ENCODE peak calls at places on chromosome 13, in five cellular contexts. One of them, this sample, is unnamed.

GRCh38 chr13:110136660-110137585 is 170.0 kb downstream of the COL4A1 start:
- DNase-seq in lower lobe of right lung: no peak
- DNase-seq in GM12878: no peak
- DNase-seq in vagina: no peak
- DNase-seq in colonic mucosa: no peak
- DNase-seq in this sample: no peak

GRCh38 chr13:30720470-30720869 is 14.9 kb upstream of the ALOX5AP start:
- DNase-seq in colonic mucosa: no peak
- DNase-seq in vagina: no peak
- DNase-seq in lower lobe of right lung: no peak
- DNase-seq in GM12878: peak
- DNase-seq in this sample: no peak

GRCh38 chr13:96771501-96772367 is 222.5 kb downstream of the OXGR1 start:
- DNase-seq in vagina: no peak
- DNase-seq in GM12878: no peak
- DNase-seq in colonic mucosa: no peak
- DNase-seq in lower lobe of right lung: peak
- DNase-seq in this sample: no peak

GRCh38 chr13:111114362-111115050 is 604 bp upstream of the ARHGEF7 start:
- DNase-seq in vagina: no peak
- DNase-seq in colonic mucosa: no peak
- DNase-seq in lower lobe of right lung: no peak
- DNase-seq in GM12878: no peak
- DNase-seq in this sample: no peak

GRCh38 chr13:22357132-22357531 is 686.3 kb downstream of the FGF9 start:
- DNase-seq in lower lobe of right lung: no peak
- DNase-seq in GM12878: no peak
- DNase-seq in vagina: no peak
- DNase-seq in colonic mucosa: no peak
- DNase-seq in this sample: no peak

GRCh38 chr13:97067342-97067895 is 73.1 kb upstream of the OXGR1 start:
- DNase-seq in vagina: no peak
- DNase-seq in GM12878: no peak
- DNase-seq in colonic mucosa: no peak
- DNase-seq in lower lobe of right lung: no peak
- DNase-seq in this sample: no peak

GRCh38 chr13:65855276-65855675 is 1374.9 kb downstream of the PCDH9 start:
- DNase-seq in vagina: no peak
- DNase-seq in GM12878: no peak
- DNase-seq in lower lobe of right lung: no peak
- DNase-seq in colonic mucosa: no peak
- DNase-seq in this sample: no peak

GRCh38 chr13:36919833-36920611 is at the start of gene SMAD9:
- DNase-seq in colonic mucosa: peak
- DNase-seq in vagina: no peak
- DNase-seq in lower lobe of right lung: peak
- DNase-seq in GM12878: no peak
- DNase-seq in this sample: no peak

GRCh38 chr13:70817571-70817970 is 709.3 kb upstream of the KLHL1 start:
- DNase-seq in colonic mucosa: no peak
- DNase-seq in lower lobe of right lung: no peak
- DNase-seq in GM12878: no peak
- DNase-seq in vagina: no peak
- DNase-seq in this sample: no peak

DNA sequence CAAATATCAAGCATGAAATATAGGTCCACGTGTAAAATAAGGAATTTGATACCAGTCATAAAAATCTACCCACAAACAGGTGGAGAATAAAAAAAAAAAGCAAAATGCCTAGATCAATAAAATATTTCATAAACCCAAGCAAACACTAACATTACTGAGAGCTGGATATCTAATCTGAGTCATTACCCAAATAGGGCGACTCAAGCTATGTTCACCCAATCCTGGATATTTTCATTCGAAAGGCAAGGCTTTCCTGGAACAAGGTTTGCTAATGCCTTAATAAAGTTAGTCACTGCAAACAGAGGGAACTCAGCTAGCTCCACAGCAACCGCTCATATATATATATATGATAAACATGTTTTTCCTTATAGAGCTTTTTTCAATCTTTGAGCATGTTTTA is 33.5 kb upstream of the TM9SF2 start:
- DNase-seq in lower lobe of right lung: no peak
- DNase-seq in colonic mucosa: no peak
- DNase-seq in GM12878: no peak
- DNase-seq in vagina: no peak
- DNase-seq in this sample: no peak
- TF ChIP-seq CTCF in lower lobe of right lung: no peak
- TF ChIP-seq CTCF in colonic mucosa: no peak
- TF ChIP-seq CTCF in GM12878: no peak
- TF ChIP-seq CTCF in vagina: no peak
- TF ChIP-seq CTCF in this sample: no peak

GRCh38 chr13:46180393-46180792 is 1.6 kb downstream of the LCP1 start:
- DNase-seq in vagina: no peak
- DNase-seq in lower lobe of right lung: no peak
- DNase-seq in colonic mucosa: no peak
- DNase-seq in GM12878: no peak
- DNase-seq in this sample: no peak

GRCh38 chr13:46178143-46178542 is 3.8 kb downstream of the LCP1 start:
- DNase-seq in lower lobe of right lung: no peak
- DNase-seq in colonic mucosa: no peak
- DNase-seq in GM12878: no peak
- DNase-seq in vagina: no peak
- DNase-seq in this sample: no peak

GRCh38 chr13:46176756-46177155 is 5.2 kb downstream of the LCP1 start:
- DNase-seq in vagina: no peak
- DNase-seq in lower lobe of right lung: no peak
- DNase-seq in GM12878: peak
- DNase-seq in colonic mucosa: no peak
- DNase-seq in this sample: no peak

GRCh38 chr13:46179576-46180368 is 2.2 kb downstream of the LCP1 start:
- DNase-seq in lower lobe of right lung: peak
- DNase-seq in colonic mucosa: peak
- DNase-seq in vagina: no peak
- DNase-seq in GM12878: no peak
- DNase-seq in this sample: no peak

DNA sequence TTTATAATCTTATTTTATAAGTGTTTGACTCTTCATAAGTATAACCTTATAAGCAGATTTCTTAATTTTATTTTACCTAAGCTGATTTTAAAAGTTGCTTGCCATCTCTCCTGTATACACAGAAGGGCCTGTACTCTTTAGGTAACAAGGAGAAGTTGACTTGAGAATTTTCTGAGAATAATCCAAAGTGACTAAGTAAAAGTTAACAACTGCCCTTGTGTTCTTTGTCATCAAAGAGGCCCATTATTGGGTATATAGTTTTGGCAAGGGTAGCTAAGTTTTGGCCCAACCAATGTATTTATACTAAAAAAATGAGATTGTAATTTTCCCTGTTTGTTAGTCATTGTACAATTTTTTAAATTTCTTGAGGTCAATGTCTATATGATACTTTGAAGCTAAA is 3.2 kb downstream of the LCP1 start:
- DNase-seq in colonic mucosa: no peak
- DNase-seq in vagina: no peak
- DNase-seq in lower lobe of right lung: no peak
- DNase-seq in GM12878: no peak
- DNase-seq in this sample: no peak
- H3K4me3 ChIP-seq in colonic mucosa: no peak
- H3K4me3 ChIP-seq in vagina: no peak
- H3K4me3 ChIP-seq in lower lobe of right lung: peak
- H3K4me3 ChIP-seq in GM12878: peak
- H3K4me3 ChIP-seq in this sample: no peak

GRCh38 chr13:101155920-101156319 is 260.4 kb downstream of the NALCN start:
- DNase-seq in colonic mucosa: no peak
- DNase-seq in lower lobe of right lung: no peak
- DNase-seq in GM12878: no peak
- DNase-seq in vagina: no peak
- DNase-seq in this sample: no peak
- TF ChIP-seq CTCF in colonic mucosa: no peak
- TF ChIP-seq CTCF in lower lobe of right lung: peak
- TF ChIP-seq CTCF in GM12878: peak
- TF ChIP-seq CTCF in vagina: no peak
- TF ChIP-seq CTCF in this sample: no peak

DNA sequence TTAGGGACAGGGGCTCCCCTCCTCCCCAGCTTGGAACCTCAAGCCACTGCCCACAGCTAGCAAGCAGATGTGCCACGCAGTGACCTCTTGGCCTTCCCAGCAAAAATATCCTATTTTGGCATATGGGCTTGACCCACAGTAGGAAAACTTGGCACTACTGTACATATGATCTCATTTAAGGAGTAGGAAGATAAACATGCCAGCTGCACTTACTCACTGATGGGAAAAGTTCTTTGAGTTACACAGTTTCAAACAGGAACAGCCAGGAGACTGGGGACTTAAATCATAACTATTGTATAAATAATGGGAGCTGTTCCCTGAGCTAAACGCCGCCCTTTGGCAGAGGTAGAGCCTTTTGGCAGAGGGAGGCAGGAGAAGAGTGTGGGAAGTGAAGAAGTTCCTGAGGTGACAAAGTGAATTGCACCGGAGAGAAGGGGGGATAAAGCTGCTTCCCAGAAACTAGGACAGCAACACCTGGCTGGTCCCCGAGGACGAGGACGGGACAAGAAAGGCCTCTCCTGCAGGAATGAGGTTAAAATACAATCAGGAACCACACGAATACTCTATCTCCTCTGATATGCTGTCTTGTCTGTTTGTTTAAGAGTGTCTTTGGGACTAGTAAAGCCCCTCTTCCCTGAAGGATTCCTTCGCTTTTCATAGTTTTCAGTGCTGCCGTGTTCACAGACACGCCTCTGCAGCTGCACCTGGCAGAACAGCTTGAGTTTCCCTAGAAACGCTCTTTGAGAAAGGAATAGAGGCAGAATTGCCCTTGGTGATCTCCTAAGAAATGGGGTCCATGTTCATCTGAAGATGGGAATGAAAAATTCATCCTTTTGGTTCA is 5.9 kb downstream of the SACS start:
- DNase-seq in lower lobe of right lung: no peak
- DNase-seq in GM12878: no peak
- DNase-seq in vagina: no peak
- DNase-seq in colonic mucosa: no peak
- DNase-seq in this sample: peak
- H3K4me3 ChIP-seq in lower lobe of right lung: no peak
- H3K4me3 ChIP-seq in GM12878: no peak
- H3K4me3 ChIP-seq in vagina: no peak
- H3K4me3 ChIP-seq in colonic mucosa: no peak
- H3K4me3 ChIP-seq in this sample: peak

GRCh38 chr13:51444922-51445321 is 7.9 kb downstream of the INTS6 start:
- DNase-seq in colonic mucosa: no peak
- DNase-seq in vagina: no peak
- DNase-seq in GM12878: no peak
- DNase-seq in lower lobe of right lung: no peak
- DNase-seq in this sample: peak
- TF ChIP-seq CTCF in colonic mucosa: no peak
- TF ChIP-seq CTCF in vagina: no peak
- TF ChIP-seq CTCF in GM12878: no peak
- TF ChIP-seq CTCF in lower lobe of right lung: no peak
- TF ChIP-seq CTCF in this sample: peak

GRCh38 chr13:100506154-100506553 is 82.4 kb downstream of the GGACT start:
- DNase-seq in vagina: no peak
- DNase-seq in colonic mucosa: no peak
- DNase-seq in lower lobe of right lung: no peak
- DNase-seq in GM12878: no peak
- DNase-seq in this sample: no peak
- H3K4me3 ChIP-seq in vagina: no peak
- H3K4me3 ChIP-seq in colonic mucosa: no peak
- H3K4me3 ChIP-seq in lower lobe of right lung: no peak
- H3K4me3 ChIP-seq in GM12878: peak
- H3K4me3 ChIP-seq in this sample: no peak

GRCh38 chr13:93174260-93174659 is 52.3 kb upstream of the GPC6 start:
- DNase-seq in vagina: no peak
- DNase-seq in GM12878: no peak
- DNase-seq in colonic mucosa: no peak
- DNase-seq in lower lobe of right lung: no peak
- DNase-seq in this sample: no peak

GRCh38 chr13:93169980-93170379 is 56.6 kb upstream of the GPC6 start:
- DNase-seq in lower lobe of right lung: no peak
- DNase-seq in GM12878: no peak
- DNase-seq in colonic mucosa: no peak
- DNase-seq in vagina: no peak
- DNase-seq in this sample: peak

GRCh38 chr13:93173656-93174055 is 53.0 kb upstream of the GPC6 start:
- DNase-seq in GM12878: no peak
- DNase-seq in colonic mucosa: no peak
- DNase-seq in vagina: no peak
- DNase-seq in lower lobe of right lung: no peak
- DNase-seq in this sample: no peak

DNA sequence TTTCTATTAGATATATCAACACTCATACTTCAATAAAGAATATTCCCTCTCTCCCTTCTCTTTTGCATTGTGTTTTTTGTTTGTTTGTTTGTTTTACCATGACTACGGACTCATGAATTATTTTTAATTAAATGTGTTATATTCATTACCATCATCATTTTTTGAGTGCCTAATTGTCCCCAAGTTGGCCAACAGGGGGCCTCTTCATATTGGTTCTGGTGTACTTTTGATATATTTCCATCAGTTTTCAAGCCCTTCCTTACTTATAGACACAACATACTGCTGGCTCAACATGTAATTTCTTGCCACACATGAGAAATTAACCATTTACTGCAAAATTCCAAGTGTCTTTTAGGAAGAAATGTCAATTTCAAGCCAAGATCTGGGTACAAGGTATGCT is 54.5 kb upstream of the GPC6 start:
- DNase-seq in GM12878: no peak
- DNase-seq in vagina: no peak
- DNase-seq in colonic mucosa: no peak
- DNase-seq in lower lobe of right lung: no peak
- DNase-seq in this sample: no peak
- TF ChIP-seq CTCF in GM12878: no peak
- TF ChIP-seq CTCF in vagina: no peak
- TF ChIP-seq CTCF in colonic mucosa: no peak
- TF ChIP-seq CTCF in lower lobe of right lung: no peak
- TF ChIP-seq CTCF in this sample: no peak

DNA sequence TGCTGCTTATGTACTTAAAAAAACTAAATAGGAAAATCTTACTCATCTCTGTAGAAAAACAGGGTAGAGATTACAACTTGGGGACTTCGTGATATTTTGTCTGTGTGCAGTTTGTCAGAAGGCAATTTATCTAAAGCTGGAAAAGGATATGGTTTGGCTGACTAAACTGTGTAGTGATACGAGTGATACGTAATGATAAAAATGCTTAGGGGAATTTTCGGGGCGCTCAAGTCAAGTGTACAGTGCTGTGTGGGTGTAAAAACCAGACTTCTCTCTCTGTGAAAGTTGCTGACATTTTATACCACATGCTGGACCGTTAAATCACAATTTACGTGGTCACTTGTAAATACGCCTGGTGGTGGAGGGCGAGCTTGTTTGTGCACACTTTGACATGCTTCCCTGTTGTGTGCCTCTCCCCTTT is 221.7 kb downstream of the KCNRG start:
- DNase-seq in vagina: no peak
- DNase-seq in GM12878: peak
- DNase-seq in colonic mucosa: no peak
- DNase-seq in lower lobe of right lung: no peak
- DNase-seq in this sample: no peak
- H3K4me3 ChIP-seq in vagina: no peak
- H3K4me3 ChIP-seq in GM12878: no peak
- H3K4me3 ChIP-seq in colonic mucosa: no peak
- H3K4me3 ChIP-seq in lower lobe of right lung: no peak
- H3K4me3 ChIP-seq in this sample: no peak